ENCODE peak calls at places on chromosome 22, in six cellular contexts. L, P, R, I, E and G are unnamed samples.

GRCh38 chr22:37197451-37198289 is 9.6 kb upstream of the C1QTNF6 start:
- DNase-seq in P (peak; percentile 41), I (peak; percentile 88), R (no peak), L (no peak), E (no peak), G (peak; percentile 92)

GRCh38 chr22:17213976-17214375 is 5.3 kb downstream of the ADA2 start:
- DNase-seq in L (no peak), P (peak; percentile 32), I (peak; percentile 4), E (peak; percentile 87), R (peak; percentile 66), G (no peak)

GRCh38 chr22:37827056-37827455 is 3.9 kb downstream of the GALR3 start:
- DNase-seq in L (no peak), R (no peak), I (no peak), E (no peak), P (no peak), G (no peak)

GRCh38 chr22:44380716-44381500 is 68.2 kb upstream of the SHISAL1 start:
- DNase-seq in E (peak; percentile 36), R (no peak), L (no peak), I (no peak), P (no peak), G (no peak)

GRCh38 chr22:40107756-40108437 is 69.8 kb upstream of the TNRC6B start:
- DNase-seq in P (peak; percentile 50), L (no peak), R (peak; percentile 46), E (no peak), I (peak; percentile 34), G (peak; percentile 24)

GRCh38 chr22:48968201-48968959 is 859.3 kb downstream of the BRD1 start:
- DNase-seq in I (peak; percentile 11), P (no peak), L (no peak), E (peak; percentile 85), R (no peak), G (no peak)

GRCh38 chr22:29224121-29224858 is 18.6 kb downstream of the EMID1 start:
- DNase-seq in P (no peak), L (no peak), E (no peak), I (no peak), R (no peak), G (no peak)

GRCh38 chr22:36761553-36762240 is 14.2 kb downstream of the IFT27 start:
- DNase-seq in L (no peak), R (no peak), P (no peak), E (peak; percentile 22), I (no peak), G (no peak)

GRCh38 chr22:40766956-40767355 is 52.2 kb downstream of the SLC25A17 start:
- DNase-seq in L (no peak), R (no peak), E (no peak), P (no peak), I (no peak), G (no peak)

GRCh38 chr22:36029406-36029755 is 757 bp upstream of the RBFOX2 start:
- DNase-seq in R (no peak), I (no peak), E (no peak), P (no peak), L (no peak), G (no peak)

GRCh38 chr22:19565382-19565902 is 41.2 kb upstream of the CLDN5 start:
- DNase-seq in E (no peak), I (no peak), P (no peak), R (no peak), L (no peak), G (no peak)

GRCh38 chr22:44869196-44869595 is 116.8 kb downstream of the ARHGAP8 start:
- DNase-seq in R (no peak), E (no peak), P (peak; percentile 51), L (no peak), I (peak; percentile 11), G (no peak)

GRCh38 chr22:42887114-42887513 is 30.0 kb upstream of the ARFGAP3 start:
- DNase-seq in P (no peak), R (no peak), L (no peak), I (no peak), E (no peak), G (no peak)

GRCh38 chr22:44366372-44367310 is 53.9 kb upstream of the SHISAL1 start:
- DNase-seq in L (no peak), I (no peak), P (no peak), R (no peak), E (peak; percentile 28), G (no peak)

GRCh38 chr22:42108848-42109247 is 18.3 kb upstream of the NDUFA6 start:
- DNase-seq in E (no peak), I (no peak), P (no peak), R (no peak), L (no peak), G (no peak)

GRCh38 chr22:30292069-30292970 is 3.0 kb upstream of the CASTOR1 start:
- DNase-seq in I (no peak), L (no peak), P (no peak), R (no peak), E (no peak), G (no peak)

GRCh38 chr22:20425821-20426615 is 11.6 kb downstream of the SCARF2 start:
- DNase-seq in L (no peak), R (no peak), I (no peak), E (no peak), P (peak; percentile 31), G (no peak)

GRCh38 chr22:22372063-22372462 is 127.5 kb downstream of the VPREB1 start:
- DNase-seq in P (no peak), R (no peak), L (no peak), E (no peak), I (no peak), G (no peak)

GRCh38 chr22:20239063-20239950 is 28.8 kb downstream of the RTN4R start:
- DNase-seq in P (no peak), R (no peak), L (no peak), I (peak; percentile 4), E (peak; percentile 67), G (no peak)

GRCh38 chr22:49889071-49889470 is 29.2 kb downstream of the ALG12 start:
- DNase-seq in I (no peak), E (no peak), R (no peak), L (no peak), P (no peak), G (no peak)

GRCh38 chr22:37485714-37486223 is 415 bp downstream of the MFNG start:
- DNase-seq in L (no peak), I (no peak), R (peak; percentile 42), P (no peak), E (no peak), G (no peak)

GRCh38 chr22:19152942-19153883 is 3.1 kb upstream of the GSC2 start:
- DNase-seq in P (no peak), L (no peak), I (no peak), R (no peak), E (no peak), G (no peak)

GRCh38 chr22:46360891-46361290 is 25.4 kb downstream of the TRMU start:
- DNase-seq in I (no peak), E (no peak), P (no peak), L (no peak), R (no peak), G (no peak)

GRCh38 chr22:47654922-47655451 is 892.5 kb downstream of the TBC1D22A start:
- DNase-seq in I (no peak), L (no peak), P (no peak), E (no peak), R (no peak), G (no peak)

GRCh38 chr22:36734171-36735058 is 30.9 kb upstream of the CACNG2 start:
- DNase-seq in L (no peak), I (peak; percentile 44), E (peak; percentile 43), P (peak; percentile 66), R (no peak), G (no peak)

GRCh38 chr22:47002692-47003091 is 240.2 kb downstream of the TBC1D22A start:
- DNase-seq in R (no peak), I (no peak), P (no peak), E (no peak), L (no peak), G (no peak)

GRCh38 chr22:45242778-45243191 is 2.1 kb upstream of the KIAA0930 start:
- DNase-seq in R (no peak), L (no peak), P (peak; percentile 42), I (no peak), E (no peak), G (no peak)

GRCh38 chr22:42320463-42321416 is 50.3 kb upstream of the TCF20 start:
- DNase-seq in R (no peak), L (no peak), I (no peak), E (no peak), P (no peak), G (no peak)

GRCh38 chr22:45804986-45805325 is 133.3 kb downstream of the ATXN10 start:
- DNase-seq in R (no peak), L (no peak), E (no peak), I (peak; percentile 90), P (peak; percentile 57), G (peak; percentile 81)

GRCh38 chr22:17239156-17239701 is 20.0 kb upstream of the ADA2 start:
- DNase-seq in L (no peak), E (peak; percentile 52), I (no peak), R (no peak), P (no peak), G (no peak)

GRCh38 chr22:19812910-19813309 is 41.8 kb downstream of the GNB1L start:
- DNase-seq in R (no peak), P (no peak), I (no peak), L (no peak), E (peak; percentile 21), G (no peak)

GRCh38 chr22:17772249-17772962 is 1.9 kb downstream of the BID start:
- DNase-seq in L (no peak), I (peak; percentile 45), P (peak; percentile 33), R (no peak), E (no peak), G (no peak)

GRCh38 chr22:25930710-25931353 is 188.8 kb downstream of the MYO18B start:
- DNase-seq in E (peak; percentile 49), L (no peak), I (no peak), P (no peak), R (no peak), G (no peak)